ENCODE peak calls at places on chromosome 4, in four cellular contexts. One of them, this sample, is unnamed.

GRCh38 chr4:83340692-83341343 is 6.2 kb upstream of the HPSE start:
- DNase-seq in GM23248: no peak
- DNase-seq in smooth muscle cell of the brain vasculature: no peak
- DNase-seq in CD4-positive, CD25-positive, alpha-beta regulatory T cell: no peak
- DNase-seq in this sample: no peak

GRCh38 chr4:54322817-54323417 is 93.8 kb downstream of the PDGFRA start:
- DNase-seq in GM23248: peak
- DNase-seq in smooth muscle cell of the brain vasculature: peak
- DNase-seq in CD4-positive, CD25-positive, alpha-beta regulatory T cell: peak
- DNase-seq in this sample: peak

GRCh38 chr4:79209822-79210635 is 115.8 kb downstream of the NAA11 start:
- DNase-seq in CD4-positive, CD25-positive, alpha-beta regulatory T cell: no peak
- DNase-seq in GM23248: no peak
- DNase-seq in smooth muscle cell of the brain vasculature: no peak
- DNase-seq in this sample: peak

GRCh38 chr4:17762705-17763104 is 18.7 kb downstream of the FAM184B start:
- DNase-seq in smooth muscle cell of the brain vasculature: no peak
- DNase-seq in GM23248: peak
- DNase-seq in CD4-positive, CD25-positive, alpha-beta regulatory T cell: no peak
- DNase-seq in this sample: no peak

GRCh38 chr4:85686398-85686797 is 211.4 kb downstream of the ARHGAP24 start:
- DNase-seq in CD4-positive, CD25-positive, alpha-beta regulatory T cell: no peak
- DNase-seq in GM23248: no peak
- DNase-seq in smooth muscle cell of the brain vasculature: no peak
- DNase-seq in this sample: no peak

GRCh38 chr4:154743683-154744340 is at the start of gene LRAT:
- DNase-seq in GM23248: peak
- DNase-seq in smooth muscle cell of the brain vasculature: no peak
- DNase-seq in CD4-positive, CD25-positive, alpha-beta regulatory T cell: peak
- DNase-seq in this sample: no peak

GRCh38 chr4:138650917-138651564 is 364.5 kb upstream of the NOCT start:
- DNase-seq in GM23248: peak
- DNase-seq in smooth muscle cell of the brain vasculature: no peak
- DNase-seq in CD4-positive, CD25-positive, alpha-beta regulatory T cell: no peak
- DNase-seq in this sample: no peak

GRCh38 chr4:77826280-77826679 is 7.1 kb upstream of the CNOT6L start:
- DNase-seq in GM23248: no peak
- DNase-seq in CD4-positive, CD25-positive, alpha-beta regulatory T cell: no peak
- DNase-seq in smooth muscle cell of the brain vasculature: no peak
- DNase-seq in this sample: no peak

GRCh38 chr4:7768736-7769135 is 170.9 kb downstream of the AFAP1 start:
- DNase-seq in smooth muscle cell of the brain vasculature: no peak
- DNase-seq in GM23248: no peak
- DNase-seq in CD4-positive, CD25-positive, alpha-beta regulatory T cell: no peak
- DNase-seq in this sample: no peak

GRCh38 chr4:138595171-138595570 is 353.0 kb upstream of the SLC7A11 start:
- DNase-seq in smooth muscle cell of the brain vasculature: no peak
- DNase-seq in GM23248: no peak
- DNase-seq in CD4-positive, CD25-positive, alpha-beta regulatory T cell: no peak
- DNase-seq in this sample: no peak

GRCh38 chr4:145189981-145190380 is 9.6 kb upstream of the OTUD4 start:
- DNase-seq in smooth muscle cell of the brain vasculature: no peak
- DNase-seq in CD4-positive, CD25-positive, alpha-beta regulatory T cell: no peak
- DNase-seq in GM23248: no peak
- DNase-seq in this sample: no peak

GRCh38 chr4:148510211-148510610 is 68.0 kb upstream of the NR3C2 start:
- DNase-seq in CD4-positive, CD25-positive, alpha-beta regulatory T cell: no peak
- DNase-seq in smooth muscle cell of the brain vasculature: no peak
- DNase-seq in GM23248: no peak
- DNase-seq in this sample: no peak

GRCh38 chr4:163251204-163251603 is 81.2 kb downstream of the NPY1R start:
- DNase-seq in GM23248: peak
- DNase-seq in smooth muscle cell of the brain vasculature: no peak
- DNase-seq in CD4-positive, CD25-positive, alpha-beta regulatory T cell: no peak
- DNase-seq in this sample: no peak

GRCh38 chr4:107834241-107834856 is 9.6 kb downstream of the SGMS2 start:
- DNase-seq in GM23248: peak
- DNase-seq in CD4-positive, CD25-positive, alpha-beta regulatory T cell: no peak
- DNase-seq in smooth muscle cell of the brain vasculature: no peak
- DNase-seq in this sample: no peak

GRCh38 chr4:19651481-19651880 is 600.2 kb upstream of the SLIT2 start:
- DNase-seq in CD4-positive, CD25-positive, alpha-beta regulatory T cell: no peak
- DNase-seq in smooth muscle cell of the brain vasculature: no peak
- DNase-seq in GM23248: peak
- DNase-seq in this sample: no peak

GRCh38 chr4:54165438-54165837 is 63.7 kb upstream of the PDGFRA start:
- DNase-seq in GM23248: peak
- DNase-seq in CD4-positive, CD25-positive, alpha-beta regulatory T cell: no peak
- DNase-seq in smooth muscle cell of the brain vasculature: peak
- DNase-seq in this sample: no peak

GRCh38 chr4:20687894-20688293 is 12.4 kb upstream of the PACRGL start:
- DNase-seq in smooth muscle cell of the brain vasculature: no peak
- DNase-seq in GM23248: peak
- DNase-seq in CD4-positive, CD25-positive, alpha-beta regulatory T cell: no peak
- DNase-seq in this sample: no peak

GRCh38 chr4:100208964-100209363 is 18.7 kb upstream of the DDIT4L start:
- DNase-seq in CD4-positive, CD25-positive, alpha-beta regulatory T cell: no peak
- DNase-seq in GM23248: no peak
- DNase-seq in smooth muscle cell of the brain vasculature: no peak
- DNase-seq in this sample: no peak

GRCh38 chr4:3082915-3083515 is 8.5 kb downstream of the HTT start:
- DNase-seq in GM23248: no peak
- DNase-seq in CD4-positive, CD25-positive, alpha-beta regulatory T cell: no peak
- DNase-seq in smooth muscle cell of the brain vasculature: no peak
- DNase-seq in this sample: no peak

GRCh38 chr4:153448003-153448731 is 18.0 kb upstream of the TMEM131L start:
- DNase-seq in GM23248: no peak
- DNase-seq in smooth muscle cell of the brain vasculature: no peak
- DNase-seq in CD4-positive, CD25-positive, alpha-beta regulatory T cell: no peak
- DNase-seq in this sample: no peak

GRCh38 chr4:63921561-63921960 is 487.7 kb downstream of the TECRL start:
- DNase-seq in smooth muscle cell of the brain vasculature: no peak
- DNase-seq in GM23248: no peak
- DNase-seq in CD4-positive, CD25-positive, alpha-beta regulatory T cell: no peak
- DNase-seq in this sample: no peak

GRCh38 chr4:182805606-182806149 is 111.5 kb downstream of the DCTD start:
- DNase-seq in GM23248: no peak
- DNase-seq in smooth muscle cell of the brain vasculature: no peak
- DNase-seq in CD4-positive, CD25-positive, alpha-beta regulatory T cell: no peak
- DNase-seq in this sample: no peak

GRCh38 chr4:118967393-118967792 is 78.7 kb downstream of the SYNPO2 start:
- DNase-seq in smooth muscle cell of the brain vasculature: no peak
- DNase-seq in CD4-positive, CD25-positive, alpha-beta regulatory T cell: no peak
- DNase-seq in GM23248: peak
- DNase-seq in this sample: no peak

GRCh38 chr4:138639018-138639876 is 376.3 kb upstream of the NOCT start:
- DNase-seq in CD4-positive, CD25-positive, alpha-beta regulatory T cell: no peak
- DNase-seq in GM23248: peak
- DNase-seq in smooth muscle cell of the brain vasculature: no peak
- DNase-seq in this sample: no peak

GRCh38 chr4:185685804-185686203 is 126.2 kb downstream of the SORBS2 start:
- DNase-seq in GM23248: no peak
- DNase-seq in CD4-positive, CD25-positive, alpha-beta regulatory T cell: no peak
- DNase-seq in smooth muscle cell of the brain vasculature: no peak
- DNase-seq in this sample: no peak